ENCODE peak calls at places on chromosomes 12 and 14, in seven cellular contexts. F, G, R, L, V, T and S are unnamed samples.

GRCh38 chr14:75510547-75510946 is 11.7 kb upstream of the BATF start:
- DNase-seq in F (no peak), G (no peak), R (no peak), L (no peak), V (no peak), T (no peak), S (no peak)

GRCh38 chr12:73390256-73390655 is 1118.1 kb downstream of the TRHDE start:
- DNase-seq in F (no peak), G (no peak), R (no peak), L (no peak), V (no peak), T (no peak), S (no peak)

GRCh38 chr12:53623986-53624385 is 2.2 kb downstream of the ATF7 start:
- DNase-seq in F (peak; percentile 48), G (no peak), R (no peak), L (peak; percentile 69), V (peak; percentile 59), T (no peak), S (peak; percentile 27)

GRCh38 chr12:131981388-131981787 is 31.6 kb downstream of the EP400 start:
- DNase-seq in F (no peak), G (no peak), R (no peak), L (no peak), V (no peak), T (no peak), S (no peak)

GRCh38 chr12:40645361-40645760 is 46.9 kb upstream of the CNTN1 start:
- DNase-seq in F (no peak), G (no peak), R (no peak), L (no peak), V (no peak), T (no peak), S (no peak)

GRCh38 chr14:101022121-101022520 is 118.6 kb upstream of the RTL1 start:
- DNase-seq in F (no peak), G (no peak), R (no peak), L (no peak), V (no peak), T (no peak), S (no peak)

GRCh38 chr12:117279606-117280005 is 81.8 kb downstream of the NOS1 start:
- DNase-seq in F (no peak), G (peak; percentile 94), R (no peak), L (no peak), V (no peak), T (no peak), S (no peak)

GRCh38 chr14:26765768-26766550 is 168.1 kb upstream of the NOVA1 start:
- DNase-seq in F (peak; percentile 13), G (no peak), R (peak; percentile 12), L (peak; percentile 95), V (peak; percentile 93), T (peak; percentile 81), S (peak; percentile 4)

GRCh38 chr12:57754411-57755193 is at the start of gene MARCHF9:
- DNase-seq in F (peak; percentile 75), G (peak; percentile 84), R (peak; percentile 89), L (no peak), V (no peak), T (peak; percentile 59), S (no peak)

GRCh38 chr12:52647601-52648000 is 4.4 kb downstream of the KRT2 start:
- DNase-seq in F (no peak), G (no peak), R (no peak), L (no peak), V (no peak), T (no peak), S (no peak)

GRCh38 chr12:47396902-47397663 is 308.7 kb downstream of the RPAP3 start:
- DNase-seq in F (no peak), G (no peak), R (no peak), L (no peak), V (no peak), T (peak; percentile 46), S (no peak)

GRCh38 chr14:75334191-75335051 is 55.8 kb downstream of the FOS start:
- DNase-seq in F (no peak), G (no peak), R (no peak), L (no peak), V (no peak), T (no peak), S (no peak)

GRCh38 chr14:61260939-61261776 is 20.0 kb downstream of the TMEM30B start:
- DNase-seq in F (no peak), G (no peak), R (peak; percentile 22), L (peak; percentile 82), V (peak; percentile 80), T (peak; percentile 47), S (peak; percentile 86)

GRCh38 chr12:12560587-12561304 is 1.9 kb downstream of the DUSP16 start:
- DNase-seq in F (peak; percentile 54), G (peak; percentile 30), R (peak; percentile 77), L (peak; percentile 85), V (peak; percentile 81), T (peak; percentile 83), S (peak; percentile 30)

GRCh38 chr12:32918890-32919791 is 22.6 kb upstream of the PKP2 start:
- DNase-seq in F (peak; percentile 54), G (peak; percentile 76), R (peak; percentile 70), L (peak; percentile 97), V (peak; percentile 97), T (peak; percentile 45), S (peak; percentile 80)

GRCh38 chr12:4910502-4911315 is 1.0 kb downstream of the KCNA1 start:
- DNase-seq in F (no peak), G (peak; percentile 39), R (no peak), L (no peak), V (no peak), T (no peak), S (no peak)

GRCh38 chr12:47419500-47419899 is 286.3 kb downstream of the RPAP3 start:
- DNase-seq in F (no peak), G (no peak), R (no peak), L (peak; percentile 62), V (peak; percentile 42), T (no peak), S (no peak)

GRCh38 chr12:111635524-111635923 is 36.4 kb upstream of the ATXN2 start:
- DNase-seq in F (peak; percentile 3), G (no peak), R (no peak), L (peak; percentile 63), V (peak; percentile 47), T (no peak), S (no peak)

GRCh38 chr14:100476012-100476822 is 111.0 kb downstream of the BEGAIN start:
- DNase-seq in F (no peak), G (no peak), R (peak; percentile 82), L (peak; percentile 100), V (peak; percentile 100), T (peak; percentile 91), S (peak; percentile 94)

GRCh38 chr14:85596562-85596961 is 66.6 kb downstream of the FLRT2 start:
- DNase-seq in F (no peak), G (no peak), R (no peak), L (no peak), V (no peak), T (no peak), S (no peak)

GRCh38 chr12:121776190-121777098 is 17.0 kb downstream of the RHOF start:
- DNase-seq in F (peak; percentile 80), G (peak; percentile 92), R (peak; percentile 87), L (no peak), V (no peak), T (peak; percentile 81), S (no peak)

GRCh38 chr14:101575581-101575980 is 14.3 kb downstream of the DIO3 start:
- DNase-seq in F (no peak), G (peak; percentile 44), R (no peak), L (no peak), V (no peak), T (no peak), S (no peak)

GRCh38 chr12:2610358-2610757 is 184.4 kb upstream of the FKBP4 start:
- DNase-seq in F (no peak), G (no peak), R (no peak), L (no peak), V (no peak), T (no peak), S (no peak)

GRCh38 chr14:68395585-68395984 is 397.3 kb downstream of the ZFP36L1 start:
- DNase-seq in F (no peak), G (no peak), R (no peak), L (peak; percentile 69), V (peak; percentile 56), T (peak; percentile 33), S (no peak)

GRCh38 chr14:49980027-49980426 is 87.1 kb downstream of the ARF6 start:
- DNase-seq in F (no peak), G (no peak), R (no peak), L (no peak), V (no peak), T (no peak), S (no peak)
- H3K27ac ChIP-seq in F (no peak overlapping the region), G (no peak overlapping the region), R (no peak overlapping the region), L (no peak overlapping the region), V (no peak overlapping the region), T (no peak overlapping the region), S (no peak overlapping the region)

DNA sequence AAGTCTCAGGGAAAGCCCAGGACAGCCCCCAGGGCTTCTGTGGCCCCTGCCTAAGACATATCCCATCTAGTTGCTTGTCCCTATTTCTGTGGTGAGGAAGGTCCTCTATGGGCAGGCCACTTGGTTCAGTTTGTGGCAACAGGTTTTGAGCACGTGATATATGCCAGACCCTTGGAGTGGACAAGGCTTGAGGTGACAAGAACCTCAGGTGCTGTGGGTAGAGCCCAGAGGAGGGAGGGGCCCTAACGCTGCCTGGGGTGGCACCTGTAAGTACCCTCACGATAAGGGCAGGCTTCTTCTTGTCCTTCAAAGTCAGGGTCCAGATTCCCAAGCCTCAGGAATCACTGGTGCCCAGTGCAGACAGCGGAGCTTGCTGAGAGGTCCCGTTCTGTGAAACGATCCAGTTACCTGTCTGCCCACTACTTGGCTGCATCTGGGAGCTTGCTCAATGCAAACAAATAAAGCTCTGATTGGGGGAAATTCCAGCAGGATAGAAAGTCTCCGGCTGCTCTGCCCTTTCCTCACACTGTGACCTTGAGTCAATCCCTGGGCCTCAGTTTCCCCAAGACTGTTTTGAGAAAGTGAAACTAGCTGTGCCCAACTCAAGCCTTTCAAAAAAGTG is 47.7 kb upstream of the FAM181A start:
- DNase-seq in F (no peak), G (peak; percentile 17), R (no peak), L (no peak), V (no peak), T (no peak), S (no peak)
- H3K4me3 ChIP-seq in F (peak overlapping the region; percentile 32), G (no peak overlapping the region), R (no peak overlapping the region), L (no peak overlapping the region), V (no peak overlapping the region), T (no peak overlapping the region), S (no peak overlapping the region)

DNA sequence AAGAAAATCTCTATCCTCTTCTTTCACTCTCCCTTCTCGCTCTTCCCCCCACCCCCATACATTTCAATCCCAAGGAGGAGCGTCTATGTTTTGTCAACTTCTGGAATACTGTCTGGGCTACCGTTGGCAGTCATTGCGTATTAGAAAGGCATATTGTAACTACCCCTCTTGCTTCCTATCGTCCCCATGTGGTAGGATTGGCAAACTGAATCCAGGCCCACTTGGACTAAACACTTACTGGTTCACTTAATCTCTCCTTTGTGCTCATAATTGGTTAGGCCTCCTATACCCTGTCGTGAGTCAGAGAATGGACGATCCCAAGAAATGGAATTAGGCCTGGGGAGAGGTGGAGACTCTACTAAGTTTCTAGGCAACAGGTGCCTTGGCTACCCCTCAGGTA is 68.8 kb upstream of the SLC8A3 start:
- DNase-seq in F (peak; percentile 21), G (peak; percentile 72), R (no peak), L (no peak), V (no peak), T (peak; percentile 44), S (no peak)
- TF ChIP-seq CTCF in F (peak; percentile 39), G (peak; percentile 85), R (no peak), L (no peak), V (no peak), T (peak; percentile 28), S (peak; percentile 24)

DNA sequence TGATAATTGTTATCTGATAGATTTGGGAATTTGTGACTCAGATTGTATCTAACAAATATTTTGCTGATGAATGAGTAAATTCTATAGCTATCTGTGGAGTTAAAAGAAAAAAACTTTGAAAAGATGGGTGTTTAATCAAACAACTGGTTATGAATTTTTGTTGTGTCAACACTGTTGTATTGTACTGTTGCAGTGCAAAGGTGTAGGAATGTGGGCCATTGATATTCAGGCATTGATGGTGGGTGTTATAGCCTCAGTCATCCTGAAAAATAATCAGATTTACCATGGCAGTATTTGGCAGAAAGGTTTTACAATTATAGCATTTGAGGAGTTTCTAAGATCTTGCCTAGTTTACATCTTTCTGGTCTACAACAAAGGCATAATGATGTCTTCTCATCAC is 15.4 kb downstream of the DRAM1 start:
- DNase-seq in F (no peak), G (no peak), R (no peak), L (no peak), V (no peak), T (no peak), S (no peak)
- H3K27ac ChIP-seq in F (no peak overlapping the region), G (no peak overlapping the region), R (no peak overlapping the region), L (no peak overlapping the region), V (no peak overlapping the region), T (peak overlapping the region; percentile 58), S (no peak overlapping the region)